ENCODE peak calls at places on chromosomes 13 and 19, in five cellular contexts. M is CD4-positive, alpha-beta memory T cell; S is stimulated activated CD4-positive, alpha-beta T cell treated with anti-CD3 and anti-CD28 coated beads, Interleukin-1b, Interleukin-23, amount 100 ng/mL, for 24 hours; F is ELR; L is hypothalamus. J is an unnamed sample.

GRCh38 chr19:10238172-10238783 is 7.1 kb upstream of the S1PR2 start:
- DNase-seq in M (no peak), F (peak), S (no peak), L (no peak), J (no peak)

GRCh38 chr13:107678075-107678689 is 537.2 kb downstream of the LIG4 start:
- DNase-seq in M (no peak), F (no peak), S (no peak), L (no peak), J (no peak)

GRCh38 chr13:79385694-79386093 is 20.4 kb downstream of the RBM26 start:
- DNase-seq in M (no peak), L (no peak), F (peak), S (no peak), J (no peak)

GRCh38 chr19:14127929-14128509 is 8.4 kb downstream of the ASF1B start:
- DNase-seq in S (no peak), L (no peak), F (no peak), M (no peak), J (no peak)

GRCh38 chr13:64453831-64454230 is 2776.3 kb downstream of the PCDH9 start:
- DNase-seq in L (no peak), M (no peak), F (peak), S (no peak), J (no peak)

GRCh38 chr13:86446311-86446710 is 647.1 kb upstream of the SLITRK6 start:
- DNase-seq in L (no peak), F (peak), M (no peak), S (no peak), J (no peak)

GRCh38 chr13:64505511-64505910 is 2724.6 kb downstream of the PCDH9 start:
- DNase-seq in F (peak), L (no peak), M (no peak), S (no peak), J (no peak)

GRCh38 chr13:75357576-75358295 is 124.2 kb downstream of the TBC1D4 start:
- DNase-seq in L (no peak), F (peak), S (no peak), M (peak), J (peak)

GRCh38 chr13:76939215-76939614 is 9.1 kb upstream of the ACOD1 start:
- DNase-seq in M (no peak), L (no peak), S (no peak), F (peak), J (no peak)

GRCh38 chr13:113948034-113948742 is 25.7 kb downstream of the C13orf46 start:
- DNase-seq in M (no peak), F (no peak), S (no peak), L (no peak), J (no peak)

GRCh38 chr19:1449467-1450442 is at the start of gene APC2:
- DNase-seq in F (peak), L (peak), M (no peak), S (no peak), J (no peak)

GRCh38 chr19:55451522-55452380 is 8.7 kb upstream of the SHISA7 start:
- DNase-seq in M (peak), S (no peak), F (no peak), L (no peak), J (no peak)

GRCh38 chr13:30864352-30865130 is 41.5 kb upstream of the MEDAG start:
- DNase-seq in F (peak), M (no peak), L (no peak), S (no peak), J (no peak)

GRCh38 chr19:32652893-32653625 is 21.9 kb downstream of the ANKRD27 start:
- DNase-seq in M (no peak), S (no peak), L (no peak), F (no peak), J (no peak)

GRCh38 chr13:110332750-110333149 is 25.7 kb downstream of the COL4A2 start:
- DNase-seq in F (no peak), M (no peak), S (no peak), L (no peak), J (no peak)

GRCh38 chr19:9953802-9954542 is 17.7 kb upstream of the OLFM2 start:
- DNase-seq in S (no peak), L (no peak), M (no peak), F (no peak), J (no peak)

GRCh38 chr13:27822873-27823311 is 30.6 kb downstream of the GSX1 start:
- DNase-seq in L (no peak), F (no peak), M (no peak), S (no peak), J (peak)

J was measured in naive B cell.